ENCODE peak calls at places on chromosomes 7 and 10, in six cellular contexts. One of them, this sample, is unnamed.

GRCh38 chr10:43027331-43027955 is 49.4 kb upstream of the RET start:
- DNase-seq in coronary artery: no peak
- DNase-seq in Karpas-422: no peak
- DNase-seq in HL-60: no peak
- DNase-seq in tibial nerve: no peak
- DNase-seq in small intestine: no peak
- DNase-seq in this sample: no peak

GRCh38 chr10:105585753-105586152 is 944.7 kb downstream of the SORCS3 start:
- DNase-seq in coronary artery: no peak
- DNase-seq in Karpas-422: no peak
- DNase-seq in HL-60: no peak
- DNase-seq in tibial nerve: no peak
- DNase-seq in small intestine: no peak
- DNase-seq in this sample: no peak

GRCh38 chr7:121480058-121480457 is 84.0 kb upstream of the FAM3C start:
- DNase-seq in coronary artery: no peak
- DNase-seq in Karpas-422: no peak
- DNase-seq in HL-60: no peak
- DNase-seq in tibial nerve: no peak
- DNase-seq in small intestine: no peak
- DNase-seq in this sample: no peak

GRCh38 chr10:118523775-118524174 is 71.7 kb downstream of the PRLHR start:
- DNase-seq in coronary artery: no peak
- DNase-seq in Karpas-422: no peak
- DNase-seq in HL-60: no peak
- DNase-seq in tibial nerve: no peak
- DNase-seq in small intestine: no peak
- DNase-seq in this sample: no peak

GRCh38 chr10:47344996-47345870 is 2.9 kb upstream of the RBP3 start:
- DNase-seq in coronary artery: no peak
- DNase-seq in Karpas-422: no peak
- DNase-seq in HL-60: no peak
- DNase-seq in tibial nerve: no peak
- DNase-seq in small intestine: no peak
- DNase-seq in this sample: no peak

GRCh38 chr10:29160110-29160669 is 128.7 kb upstream of the LYZL1 start:
- DNase-seq in coronary artery: no peak
- DNase-seq in Karpas-422: no peak
- DNase-seq in HL-60: no peak
- DNase-seq in tibial nerve: no peak
- DNase-seq in small intestine: no peak
- DNase-seq in this sample: no peak

GRCh38 chr10:43395571-43396060 is 13.4 kb downstream of the HNRNPF start:
- DNase-seq in coronary artery: no peak
- DNase-seq in Karpas-422: no peak
- DNase-seq in HL-60: peak; percentile 51
- DNase-seq in tibial nerve: no peak
- DNase-seq in small intestine: no peak
- DNase-seq in this sample: no peak

GRCh38 chr10:15864419-15864818 is 4.1 kb upstream of the MINDY3 start:
- DNase-seq in coronary artery: no peak
- DNase-seq in Karpas-422: no peak
- DNase-seq in HL-60: no peak
- DNase-seq in tibial nerve: no peak
- DNase-seq in small intestine: no peak
- DNase-seq in this sample: no peak

GRCh38 chr7:12418452-12418851 is 14.8 kb upstream of the VWDE start:
- DNase-seq in coronary artery: no peak
- DNase-seq in Karpas-422: peak; percentile 4
- DNase-seq in HL-60: no peak
- DNase-seq in tibial nerve: no peak
- DNase-seq in small intestine: no peak
- DNase-seq in this sample: no peak

GRCh38 chr10:84049300-84050015 is 89.9 kb upstream of the GHITM start:
- DNase-seq in coronary artery: no peak
- DNase-seq in Karpas-422: no peak
- DNase-seq in HL-60: no peak
- DNase-seq in tibial nerve: no peak
- DNase-seq in small intestine: no peak
- DNase-seq in this sample: no peak

GRCh38 chr10:100866575-100867098 is 46.1 kb upstream of the SLF2 start:
- DNase-seq in coronary artery: no peak
- DNase-seq in Karpas-422: no peak
- DNase-seq in HL-60: no peak
- DNase-seq in tibial nerve: no peak
- DNase-seq in small intestine: no peak
- DNase-seq in this sample: no peak

GRCh38 chr10:24973163-24973562 is 20.8 kb upstream of the PRTFDC1 start:
- DNase-seq in coronary artery: no peak
- DNase-seq in Karpas-422: no peak
- DNase-seq in HL-60: no peak
- DNase-seq in tibial nerve: no peak
- DNase-seq in small intestine: no peak
- DNase-seq in this sample: no peak

GRCh38 chr10:69866688-69867461 is 65.2 kb downstream of the COL13A1 start:
- DNase-seq in coronary artery: no peak
- DNase-seq in Karpas-422: no peak
- DNase-seq in HL-60: no peak
- DNase-seq in tibial nerve: no peak
- DNase-seq in small intestine: peak; percentile 74
- DNase-seq in this sample: no peak
- H3K27ac ChIP-seq in coronary artery: peak overlapping the region; percentile 57
- H3K27ac ChIP-seq in Karpas-422: no peak overlapping the region
- H3K27ac ChIP-seq in HL-60: no peak overlapping the region
- H3K27ac ChIP-seq in tibial nerve: peak overlapping the region; percentile 4
- H3K27ac ChIP-seq in small intestine: peak overlapping the region; percentile 38
- H3K27ac ChIP-seq in this sample: no peak overlapping the region

GRCh38 chr7:128268233-128268632 is 27.2 kb downstream of the LEP start:
- DNase-seq in coronary artery: peak; percentile 36
- DNase-seq in Karpas-422: no peak
- DNase-seq in HL-60: no peak
- DNase-seq in tibial nerve: no peak
- DNase-seq in small intestine: no peak
- DNase-seq in this sample: no peak

GRCh38 chr7:128265906-128266300 is 24.8 kb downstream of the LEP start:
- DNase-seq in coronary artery: no peak
- DNase-seq in Karpas-422: no peak
- DNase-seq in HL-60: no peak
- DNase-seq in tibial nerve: no peak
- DNase-seq in small intestine: no peak
- DNase-seq in this sample: no peak

GRCh38 chr7:128266529-128266890 is 25.4 kb downstream of the LEP start:
- DNase-seq in coronary artery: no peak
- DNase-seq in Karpas-422: no peak
- DNase-seq in HL-60: no peak
- DNase-seq in tibial nerve: no peak
- DNase-seq in small intestine: no peak
- DNase-seq in this sample: no peak

GRCh38 chr7:128265156-128265905 is 24.3 kb downstream of the LEP start:
- DNase-seq in coronary artery: no peak
- DNase-seq in Karpas-422: no peak
- DNase-seq in HL-60: no peak
- DNase-seq in tibial nerve: no peak
- DNase-seq in small intestine: no peak
- DNase-seq in this sample: no peak

GRCh38 chr7:128266891-128267839 is 26.1 kb downstream of the LEP start:
- DNase-seq in coronary artery: no peak
- DNase-seq in Karpas-422: no peak
- DNase-seq in HL-60: no peak
- DNase-seq in tibial nerve: peak; percentile 22
- DNase-seq in small intestine: peak; percentile 58
- DNase-seq in this sample: no peak
- H3K27ac ChIP-seq in coronary artery: peak overlapping the region; percentile 14
- H3K27ac ChIP-seq in Karpas-422: no peak overlapping the region
- H3K27ac ChIP-seq in HL-60: no peak overlapping the region
- H3K27ac ChIP-seq in tibial nerve: no peak overlapping the region
- H3K27ac ChIP-seq in small intestine: no peak overlapping the region
- H3K27ac ChIP-seq in this sample: no peak overlapping the region

GRCh38 chr7:129923709-129924108 is 29.1 kb downstream of the UBE2H start:
- DNase-seq in coronary artery: no peak
- DNase-seq in Karpas-422: no peak
- DNase-seq in HL-60: no peak
- DNase-seq in tibial nerve: no peak
- DNase-seq in small intestine: peak; percentile 76
- DNase-seq in this sample: no peak
- H3K27ac ChIP-seq in coronary artery: peak overlapping the region; percentile 25
- H3K27ac ChIP-seq in Karpas-422: no peak overlapping the region
- H3K27ac ChIP-seq in HL-60: no peak overlapping the region
- H3K27ac ChIP-seq in tibial nerve: no peak overlapping the region
- H3K27ac ChIP-seq in small intestine: peak overlapping the region; percentile 36
- H3K27ac ChIP-seq in this sample: no peak overlapping the region

DNA sequence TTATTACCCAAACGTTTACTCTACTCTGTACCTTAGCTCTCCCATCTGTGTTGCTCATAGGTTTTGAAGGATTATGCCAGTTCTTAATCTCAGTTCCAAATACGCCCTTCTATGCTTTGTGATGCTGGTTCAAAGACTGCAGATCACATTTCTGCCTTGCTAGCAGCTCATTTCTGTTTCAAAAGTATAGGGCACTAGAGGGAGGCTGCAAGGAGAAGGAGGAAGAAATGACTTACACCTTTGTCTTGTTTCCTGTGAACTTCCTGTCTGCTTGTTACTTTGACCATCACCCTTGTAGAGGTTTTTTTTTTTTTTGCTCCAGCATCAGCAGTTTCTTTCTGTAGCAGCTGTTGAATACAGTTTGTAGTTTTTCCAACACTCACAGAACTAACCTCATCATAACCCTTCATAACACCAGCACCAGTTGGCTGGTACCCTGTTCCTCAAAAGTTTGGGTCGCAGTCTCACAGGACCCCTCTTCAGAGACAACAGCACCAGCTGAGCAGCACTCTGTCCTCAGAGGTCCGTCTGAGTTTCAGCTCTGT is 16.5 kb downstream of the SLK start:
- DNase-seq in coronary artery: no peak
- DNase-seq in Karpas-422: peak; percentile 58
- DNase-seq in HL-60: no peak
- DNase-seq in tibial nerve: no peak
- DNase-seq in small intestine: peak; percentile 62
- DNase-seq in this sample: no peak
- H3K27ac ChIP-seq in coronary artery: no peak overlapping the region
- H3K27ac ChIP-seq in Karpas-422: peak overlapping the region; percentile 72
- H3K27ac ChIP-seq in HL-60: peak overlapping the region; percentile 20
- H3K27ac ChIP-seq in tibial nerve: no peak overlapping the region
- H3K27ac ChIP-seq in small intestine: peak overlapping the region; percentile 72
- H3K27ac ChIP-seq in this sample: no peak overlapping the region

GRCh38 chr10:1048349-1048731 is 579 bp downstream of the IDI1 start:
- DNase-seq in coronary artery: no peak
- DNase-seq in Karpas-422: no peak
- DNase-seq in HL-60: no peak
- DNase-seq in tibial nerve: peak; percentile 35
- DNase-seq in small intestine: peak; percentile 37
- DNase-seq in this sample: no peak

GRCh38 chr10:1048732-1049424 is at the start of gene IDI1:
- DNase-seq in coronary artery: peak; percentile 99
- DNase-seq in Karpas-422: peak; percentile 100
- DNase-seq in HL-60: peak; percentile 87
- DNase-seq in tibial nerve: peak; percentile 93
- DNase-seq in small intestine: peak; percentile 98
- DNase-seq in this sample: peak; percentile 99

GRCh38 chr10:1049425-1049958 is 573 bp upstream of the IDI1 start:
- DNase-seq in coronary artery: no peak
- DNase-seq in Karpas-422: no peak
- DNase-seq in HL-60: no peak
- DNase-seq in tibial nerve: no peak
- DNase-seq in small intestine: no peak
- DNase-seq in this sample: no peak

GRCh38 chr10:1050555-1050954 is 1.6 kb upstream of the IDI1 start:
- DNase-seq in coronary artery: no peak
- DNase-seq in Karpas-422: peak; percentile 79
- DNase-seq in HL-60: no peak
- DNase-seq in tibial nerve: no peak
- DNase-seq in small intestine: peak; percentile 79
- DNase-seq in this sample: no peak

GRCh38 chr10:1050145-1050544 is 1.2 kb upstream of the IDI1 start:
- DNase-seq in coronary artery: no peak
- DNase-seq in Karpas-422: peak; percentile 64
- DNase-seq in HL-60: no peak
- DNase-seq in tibial nerve: no peak
- DNase-seq in small intestine: peak; percentile 58
- DNase-seq in this sample: no peak
- H3K27ac ChIP-seq in coronary artery: peak overlapping the region; percentile 99
- H3K27ac ChIP-seq in Karpas-422: peak overlapping the region; percentile 89
- H3K27ac ChIP-seq in HL-60: peak overlapping the region; percentile 93
- H3K27ac ChIP-seq in tibial nerve: peak overlapping the region; percentile 99
- H3K27ac ChIP-seq in small intestine: peak overlapping the region; percentile 100
- H3K27ac ChIP-seq in this sample: no peak overlapping the region

This sample was measured in substantia nigra.